ENCODE peak calls at places on chromosomes 16 and 17, in seven cellular contexts. M is A549, C is left ventricle myocardium inferior, W is right atrium auricular region, Z is brain microvascular endothelial cell, U is fibroblast of pulmonary artery, A is AG10803. E is an unnamed sample.

GRCh38 chr17:73142763-73143395 is 21.9 kb upstream of the SSTR2 start:
- DNase-seq in U (peak; percentile 51), M (no peak), C (no peak), Z (peak; percentile 43), W (no peak), A (peak; percentile 40), E (peak; percentile 15)

GRCh38 chr17:561118-561517 is 153.5 kb downstream of the VPS53 start:
- DNase-seq in A (peak; percentile 43), U (peak; percentile 49), W (no peak), C (no peak), M (no peak), Z (peak; percentile 69), E (peak; percentile 51)

GRCh38 chr16:88349903-88350900 is 32.6 kb upstream of the ZNF469 start:
- DNase-seq in W (no peak), A (no peak), C (peak; percentile 10), U (no peak), Z (no peak), M (no peak), E (no peak)

GRCh38 chr16:8863594-8864424 is 5.0 kb downstream of the CARHSP1 start:
- DNase-seq in M (peak; percentile 83), A (no peak), W (no peak), C (peak; percentile 45), U (no peak), Z (no peak), E (no peak)

GRCh38 chr16:88768041-88768876 is 16.8 kb downstream of the PIEZO1 start:
- DNase-seq in U (peak; percentile 75), M (no peak), Z (no peak), A (peak; percentile 65), C (no peak), W (no peak), E (no peak)

GRCh38 chr17:43967251-43967875 is 13.6 kb upstream of the PYY start:
- DNase-seq in M (no peak), A (peak; percentile 18), W (no peak), Z (no peak), C (no peak), U (no peak), E (peak; percentile 12)

GRCh38 chr17:70105641-70106040 is 30.6 kb downstream of the KCNJ16 start:
- DNase-seq in Z (no peak), U (no peak), W (no peak), M (no peak), A (no peak), C (no peak), E (no peak)

GRCh38 chr17:68461589-68461988 is 4.3 kb upstream of the WIPI1 start:
- DNase-seq in M (no peak), U (no peak), A (no peak), C (no peak), W (no peak), Z (no peak), E (no peak)

GRCh38 chr17:80008383-80008840 is 27.3 kb downstream of the TBC1D16 start:
- DNase-seq in Z (peak; percentile 44), A (peak; percentile 42), C (peak; percentile 78), M (peak; percentile 77), W (peak; percentile 86), U (peak; percentile 57), E (peak; percentile 50)

GRCh38 chr17:80586464-80587228 is 42.0 kb downstream of the RPTOR start:
- DNase-seq in Z (peak; percentile 96), M (no peak), U (peak; percentile 29), C (no peak), A (no peak), W (no peak), E (no peak)

GRCh38 chr17:51238253-51238887 is 21.5 kb downstream of the MBTD1 start:
- DNase-seq in W (no peak), Z (no peak), M (no peak), C (no peak), U (no peak), A (no peak), E (no peak)

GRCh38 chr17:40915721-40916256 is 21.7 kb downstream of the KRT23 start:
- DNase-seq in W (no peak), A (peak; percentile 86), U (peak; percentile 21), Z (no peak), C (no peak), M (peak; percentile 60), E (peak; percentile 61)

GRCh38 chr17:28949185-28950016 is 1.9 kb downstream of the PHF12 start:
- DNase-seq in U (peak; percentile 54), W (no peak), Z (peak; percentile 28), M (peak; percentile 48), C (peak; percentile 73), A (peak; percentile 52), E (peak; percentile 66)

GRCh38 chr17:32909787-32910369 is 18.1 kb upstream of the TMEM98 start:
- DNase-seq in M (peak; percentile 86), U (peak; percentile 90), A (peak; percentile 91), C (no peak), Z (peak; percentile 90), W (peak; percentile 78), E (peak; percentile 88)

GRCh38 chr17:43619696-43620095 is 42.0 kb downstream of the MEOX1 start:
- DNase-seq in A (no peak), C (no peak), U (no peak), M (no peak), Z (no peak), W (no peak), E (no peak)

GRCh38 chr16:47142469-47143328 is 1.0 kb downstream of the NETO2 start:
- DNase-seq in M (peak; percentile 36), U (peak; percentile 56), Z (peak; percentile 14), A (peak; percentile 14), W (no peak), C (peak; percentile 25), E (peak; percentile 10)

GRCh38 chr16:21663889-21664647 is at the start of gene OTOA:
- DNase-seq in U (no peak), C (no peak), Z (no peak), M (no peak), W (no peak), A (no peak), E (no peak)

GRCh38 chr16:87856796-87857228 is 12.5 kb downstream of the SLC7A5 start:
- DNase-seq in C (no peak), A (no peak), U (no peak), W (no peak), M (peak; percentile 71), Z (no peak), E (no peak)

GRCh38 chr16:23145186-23145585 is 4.1 kb downstream of the USP31 start:
- DNase-seq in Z (no peak), U (no peak), M (no peak), W (no peak), C (no peak), A (no peak), E (no peak)

GRCh38 chr17:39634384-39634871 is 2.5 kb upstream of the STARD3 start:
- DNase-seq in M (peak; percentile 68), C (no peak), Z (peak; percentile 28), W (no peak), A (peak; percentile 42), U (peak; percentile 62), E (peak; percentile 37)

GRCh38 chr17:19613979-19614378 is 34.6 kb upstream of the ALDH3A2 start:
- DNase-seq in Z (no peak), A (no peak), W (no peak), U (no peak), C (no peak), M (no peak), E (no peak)

GRCh38 chr17:27310548-27311110 is 16.7 kb downstream of the WSB1 start:
- DNase-seq in C (no peak), Z (no peak), M (peak; percentile 69), W (no peak), U (no peak), A (no peak), E (no peak)

DNA sequence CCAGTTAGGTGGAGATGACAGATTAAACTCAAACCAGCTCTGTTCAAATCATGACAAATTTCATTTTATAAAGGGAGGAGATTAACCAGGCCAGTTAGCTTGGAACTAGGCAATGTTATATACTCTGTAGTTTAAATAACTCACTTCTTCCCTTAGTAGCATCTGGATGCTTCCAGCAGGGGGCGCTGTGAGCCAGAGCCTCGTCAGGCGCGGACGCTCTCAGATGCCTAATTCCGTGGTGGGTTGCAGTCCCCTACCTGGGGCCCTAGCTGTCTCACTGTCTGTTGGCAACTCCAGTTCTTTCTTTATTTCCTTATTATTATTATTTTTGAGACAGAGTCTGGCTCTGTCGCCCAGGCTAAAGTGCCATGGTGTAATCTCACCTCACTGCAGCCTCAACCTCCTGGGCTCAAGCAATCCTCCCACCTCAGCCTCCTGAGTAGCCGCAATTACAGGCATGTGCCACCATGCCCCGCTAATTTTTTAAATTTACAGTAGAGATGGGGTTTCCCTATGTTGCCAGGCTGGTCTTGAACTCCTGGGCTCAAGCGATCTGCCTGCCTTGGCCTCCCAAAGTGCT is 17.3 kb upstream of the WFDC1 start:
- DNase-seq in M (peak; percentile 59), C (peak; percentile 64), U (peak; percentile 63), Z (peak; percentile 40), A (peak; percentile 36), W (peak; percentile 63), E (peak; percentile 38)
- TF ChIP-seq CTCF in M (peak; percentile 94), C (peak; percentile 92), U (peak; percentile 83), Z (peak; percentile 90), A (peak; percentile 89), W (peak; percentile 91), E (peak; percentile 93)

GRCh38 chr16:66923247-66923851 is 2.0 kb downstream of the RRAD start:
- DNase-seq in W (no peak), U (peak; percentile 69), M (no peak), A (no peak), Z (peak; percentile 56), C (peak; percentile 71), E (no peak)

GRCh38 chr16:66923866-66924265 is 1.5 kb downstream of the RRAD start:
- DNase-seq in M (no peak), U (no peak), A (no peak), C (no peak), Z (no peak), W (no peak), E (no peak)

GRCh38 chr16:66925322-66925840 is at the start of gene RRAD:
- DNase-seq in Z (peak; percentile 19), U (peak; percentile 36), W (no peak), A (peak; percentile 44), C (peak; percentile 68), M (no peak), E (no peak)

GRCh38 chr16:66926171-66926570 is 836 bp upstream of the RRAD start:
- DNase-seq in Z (no peak), A (no peak), U (no peak), W (no peak), C (peak; percentile 74), M (no peak), E (no peak)

GRCh38 chr16:66924527-66925321 is 611 bp downstream of the RRAD start:
- DNase-seq in A (no peak), C (peak; percentile 56), Z (no peak), M (no peak), U (no peak), W (no peak), E (no peak)
- TF ChIP-seq CTCF in A (no peak), C (peak; percentile 54), Z (no peak), M (peak; percentile 56), U (no peak), W (peak; percentile 45), E (peak; percentile 68)

GRCh38 chr16:20192801-20193200 is 119.1 kb upstream of the GPR139 start:
- DNase-seq in U (no peak), Z (no peak), M (no peak), A (no peak), W (no peak), C (no peak), E (no peak)

GRCh38 chr16:20191566-20191965 is 117.9 kb upstream of the GPR139 start:
- DNase-seq in C (no peak), W (no peak), Z (no peak), M (no peak), A (no peak), U (no peak), E (no peak)
- TF ChIP-seq CTCF in C (no peak), W (no peak), Z (no peak), M (no peak), A (no peak), U (no peak), E (no peak)

GRCh38 chr17:35769895-35770486 is 9.3 kb downstream of the C17orf50 start:
- DNase-seq in U (no peak), W (no peak), M (no peak), Z (no peak), C (no peak), A (no peak), E (no peak)
- TF ChIP-seq CTCF in U (no peak), W (no peak), M (peak; percentile 42), Z (peak; percentile 18), C (no peak), A (no peak), E (peak; percentile 64)